ENCODE peak calls at places on chromosomes 5 and 9, in nine cellular contexts. J is stimulated activated naive CD8-positive, alpha-beta T cell treated with anti-CD3 and anti-CD28 coated beads, Interleukin-15, amount 100 ng/mL, for 72 hours; D is NCI-H1092; U is B cell; G is mesenchymal stem cell; C is nephron progenitor cell; R is GM04504; Z is NB4; S is germinal center. O is an unnamed sample.

GRCh38 chr5:9712506-9713285 is 82.5 kb upstream of the TAS2R1 start:
- DNase-seq in J (no peak), D (no peak), U (no peak), G (peak), C (no peak), R (peak), Z (no peak), S (no peak), O (no peak)

GRCh38 chr5:155254399-155254798 is 240.8 kb downstream of the KIF4B start:
- DNase-seq in J (no peak), D (no peak), U (no peak), G (no peak), C (no peak), R (no peak), Z (no peak), S (no peak), O (no peak)

GRCh38 chr9:93644397-93645088 is 68.2 kb downstream of the PHF2 start:
- DNase-seq in J (no peak), D (no peak), U (no peak), G (no peak), C (no peak), R (no peak), Z (no peak), S (no peak), O (no peak)

GRCh38 chr5:10323588-10324488 is 16.1 kb upstream of the CMBL start:
- DNase-seq in J (no peak), D (no peak), U (no peak), G (peak), C (no peak), R (no peak), Z (no peak), S (no peak), O (no peak)

GRCh38 chr5:178372091-178372695 is 139.6 kb upstream of the PHYKPL start:
- DNase-seq in J (no peak), D (no peak), U (no peak), G (no peak), C (no peak), R (no peak), Z (no peak), S (no peak), O (no peak)

GRCh38 chr9:19102181-19102630 is 498 bp downstream of the HAUS6 start:
- DNase-seq in J (peak), D (peak), U (peak), G (peak), C (peak), R (no peak), Z (peak), S (peak), O (peak)

GRCh38 chr5:170642066-170642735 is 138.4 kb downstream of the KCNIP1 start:
- DNase-seq in J (no peak), D (no peak), U (no peak), G (no peak), C (no peak), R (no peak), Z (no peak), S (no peak), O (no peak)

GRCh38 chr9:94611638-94612068 is 18.0 kb upstream of the FBP2 start:
- DNase-seq in J (peak), D (no peak), U (no peak), G (no peak), C (no peak), R (no peak), Z (peak), S (no peak), O (no peak)

GRCh38 chr9:19127881-19128719 is 808 bp upstream of the PLIN2 start:
- DNase-seq in J (no peak), D (no peak), U (peak), G (peak), C (peak), R (no peak), Z (peak), S (peak), O (no peak)

GRCh38 chr5:51398875-51399635 is 15.8 kb downstream of the ISL1 start:
- DNase-seq in J (no peak), D (no peak), U (no peak), G (peak), C (peak), R (no peak), Z (no peak), S (no peak), O (no peak)

GRCh38 chr5:140341591-140341990 is 4.8 kb downstream of the HBEGF start:
- DNase-seq in J (no peak), D (no peak), U (no peak), G (no peak), C (no peak), R (no peak), Z (no peak), S (no peak), O (no peak)

GRCh38 chr5:129591508-129592160 is 131.5 kb downstream of the ADAMTS19 start:
- DNase-seq in J (no peak), D (no peak), U (no peak), G (no peak), C (no peak), R (no peak), Z (no peak), S (no peak), O (no peak)

GRCh38 chr5:172904643-172905345 is 54.4 kb upstream of the RPL26L1 start:
- DNase-seq in J (no peak), D (peak), U (no peak), G (peak), C (no peak), R (no peak), Z (no peak), S (no peak), O (no peak)

GRCh38 chr9:105500108-105500766 is 52.4 kb downstream of the FSD1L start:
- DNase-seq in J (no peak), D (no peak), U (peak), G (peak), C (no peak), R (no peak), Z (peak), S (peak), O (no peak)

GRCh38 chr9:113139225-113139829 is 11.5 kb upstream of the SLC31A2 start:
- DNase-seq in J (no peak), D (no peak), U (no peak), G (no peak), C (no peak), R (no peak), Z (no peak), S (no peak), O (no peak)

GRCh38 chr9:137312852-137313325 is 10.8 kb upstream of the NRARP start:
- DNase-seq in J (no peak), D (no peak), U (peak), G (no peak), C (no peak), R (no peak), Z (no peak), S (no peak), O (no peak)

GRCh38 chr5:97405941-97406340 is 222.9 kb upstream of the RIOK2 start:
- DNase-seq in J (no peak), D (no peak), U (no peak), G (no peak), C (no peak), R (no peak), Z (no peak), S (no peak), O (no peak)

GRCh38 chr5:13662646-13663045 is 281.8 kb downstream of the DNAH5 start:
- DNase-seq in J (no peak), D (no peak), U (no peak), G (no peak), C (no peak), R (no peak), Z (no peak), S (no peak), O (no peak)

O was measured in NCI-H1694.